ENCODE peak calls at places on chromosome 21, in four cellular contexts. M, P, X and S are unnamed samples.
A peak's percentile ranks its signal among the peaks of the same experiment; 100 is the strongest.

GRCh38 chr21:45860493-45861155 is 120.9 kb upstream of the COL6A1 start:
- DNase-seq in P (no peak), X (no peak), M (no peak), S (no peak)

GRCh38 chr21:15775981-15776380 is 46.2 kb downstream of the USP25 start:
- DNase-seq in M (no peak), P (no peak), X (peak; percentile 65), S (no peak)

GRCh38 chr21:15831497-15831896 is 101.7 kb downstream of the USP25 start:
- DNase-seq in P (no peak), M (no peak), X (no peak), S (no peak)

GRCh38 chr21:41604583-41605041 is 96.7 kb upstream of the TMPRSS2 start:
- DNase-seq in X (peak; percentile 40), P (no peak), M (no peak), S (no peak)

GRCh38 chr21:15976807-15977206 is 247.0 kb downstream of the USP25 start:
- DNase-seq in M (peak; percentile 49), X (no peak), P (no peak), S (no peak)

GRCh38 chr21:44353200-44353970 is at the start of gene TRPM2:
- DNase-seq in X (no peak), M (no peak), P (no peak), S (peak; percentile 68)

GRCh38 chr21:41219498-41220207 is 51.7 kb downstream of the BACE2 start:
- DNase-seq in M (no peak), X (no peak), P (no peak), S (no peak)

GRCh38 chr21:41346758-41347157 is 15.1 kb upstream of the MX2 start:
- DNase-seq in P (no peak), X (no peak), M (no peak), S (no peak)

GRCh38 chr21:45136927-45137611 is 62.7 kb downstream of the ADARB1 start:
- DNase-seq in X (peak; percentile 88), P (peak; percentile 79), M (peak; percentile 93), S (peak; percentile 75)

GRCh38 chr21:44955141-44955802 is 15.4 kb downstream of the SLX9 start:
- DNase-seq in P (no peak), M (no peak), X (no peak), S (no peak)

GRCh38 chr21:33892853-33893252 is 22.8 kb downstream of the ATP5PO start:
- DNase-seq in M (peak; percentile 31), P (no peak), X (no peak), S (no peak)

GRCh38 chr21:18244721-18245486 is at the start of gene CHODL:
- DNase-seq in X (no peak), P (no peak), M (peak; percentile 25), S (no peak)

GRCh38 chr21:37225440-37225839 is 41.7 kb downstream of the VPS26C start:
- DNase-seq in P (no peak), M (no peak), X (no peak), S (no peak)

GRCh38 chr21:27735699-27736098 is 768.8 kb upstream of the ADAMTS5 start:
- DNase-seq in X (no peak), P (no peak), M (no peak), S (no peak)

GRCh38 chr21:37153935-37154350 is 80.9 kb downstream of the TTC3 start:
- DNase-seq in M (no peak), X (peak; percentile 80), P (no peak), S (no peak)

GRCh38 chr21:34022557-34023335 is 50.6 kb upstream of the MRPS6 start:
- DNase-seq in X (peak; percentile 28), M (peak; percentile 17), P (no peak), S (no peak)

GRCh38 chr21:40689241-40689640 is 157.7 kb downstream of the DSCAM start:
- DNase-seq in X (no peak), M (no peak), P (no peak), S (no peak)